ENCODE peak calls at places on chromosomes 12 and 14, in eight cellular contexts. L is A549, V is Peyer's patch, R is left lung, D is lower lobe of right lung, N is stomach, W is ovary, U is colonic mucosa. I is an unnamed sample. For H3K4me1 and H3K9me3, the result is how much of the 10 kb centered on the place peaks cover.

GRCh38 chr12:93966516-93967133 is 181.8 kb upstream of the PLXNC1 start:
- DNase-seq in D (no peak), V (no peak), W (no peak), U (no peak), L (no peak), R (no peak), N (no peak), I (no peak)

GRCh38 chr14:93954900-93955891 is 21.2 kb downstream of the ASB2 start:
- DNase-seq in U (no peak), V (peak), L (no peak), R (peak), D (peak), N (no peak), W (no peak), I (peak)

GRCh38 chr14:54570651-54571415 is 3.9 kb downstream of the SAMD4A start:
- DNase-seq in V (no peak), N (no peak), W (no peak), R (no peak), D (no peak), U (no peak), L (peak), I (no peak)

GRCh38 chr12:108341854-108342847 is 3.0 kb upstream of the CMKLR1 start:
- DNase-seq in U (no peak), V (no peak), W (no peak), R (no peak), L (no peak), N (no peak), D (no peak), I (no peak)

GRCh38 chr12:14058717-14059116 is 77.3 kb upstream of the GRIN2B start:
- DNase-seq in L (no peak), N (no peak), R (no peak), U (no peak), D (no peak), V (no peak), W (no peak), I (no peak)

GRCh38 chr12:101968770-101969169 is 91.4 kb downstream of the DRAM1 start:
- DNase-seq in D (no peak), V (no peak), R (no peak), N (no peak), U (no peak), W (no peak), L (no peak), I (no peak)

GRCh38 chr14:104361101-104361591 is 218.4 kb upstream of the C14orf180 start:
- DNase-seq in R (peak), L (no peak), N (peak), W (no peak), U (no peak), V (no peak), D (peak), I (no peak)

GRCh38 chr14:90760591-90761316 is 55.5 kb downstream of the TTC7B start:
- DNase-seq in U (no peak), D (no peak), R (no peak), V (no peak), N (no peak), L (peak), W (no peak), I (no peak)

GRCh38 chr12:93785262-93786010 is 108.3 kb downstream of the CRADD start:
- DNase-seq in N (no peak), U (no peak), V (no peak), W (peak), R (peak), L (peak), D (no peak), I (no peak)

GRCh38 chr12:1473418-1473817 is 121.0 kb downstream of the FBXL14 start:
- DNase-seq in L (no peak), R (no peak), W (no peak), N (no peak), D (no peak), U (no peak), V (peak), I (no peak)

GRCh38 chr14:20986811-20987210 is 3.0 kb upstream of the METTL17 start:
- DNase-seq in L (peak), D (no peak), V (no peak), W (no peak), U (no peak), N (no peak), R (no peak), I (no peak)

GRCh38 chr14:33925209-33925608 is 25.7 kb downstream of the EGLN3 start:
- DNase-seq in L (no peak), U (no peak), W (no peak), V (no peak), D (no peak), N (no peak), R (no peak), I (no peak)

GRCh38 chr12:107103097-107103496 is 9.7 kb upstream of the CRY1 start:
- DNase-seq in L (no peak), D (no peak), U (no peak), W (no peak), V (no peak), R (no peak), N (no peak), I (no peak)

GRCh38 chr12:105382771-105383632 is 52.5 kb downstream of the C12orf75 start:
- DNase-seq in R (no peak), N (no peak), L (peak), U (peak), V (no peak), D (no peak), W (no peak), I (no peak)

GRCh38 chr12:110281549-110282342 is 699 bp downstream of the ATP2A2 start:
- DNase-seq in U (peak), R (peak), D (peak), V (peak), W (peak), N (peak), L (peak), I (no peak)

GRCh38 chr12:89309815-89310214 is 42.5 kb downstream of the DUSP6 start:
- DNase-seq in V (no peak), L (no peak), D (no peak), U (no peak), N (no peak), R (no peak), W (no peak), I (no peak)

GRCh38 chr12:89314060-89314761 is 38.1 kb downstream of the DUSP6 start:
- DNase-seq in L (no peak), V (no peak), R (no peak), U (no peak), N (no peak), W (no peak), D (no peak), I (no peak)

GRCh38 chr12:89307665-89308253 is 44.5 kb downstream of the DUSP6 start:
- DNase-seq in V (no peak), D (no peak), R (no peak), N (no peak), L (no peak), U (no peak), W (no peak), I (no peak)

GRCh38 chr12:89309452-89309802 is 42.9 kb downstream of the DUSP6 start:
- DNase-seq in U (no peak), N (no peak), V (no peak), W (no peak), D (no peak), L (no peak), R (no peak), I (no peak)

GRCh38 chr12:89311703-89312293 is 40.5 kb downstream of the DUSP6 start:
- DNase-seq in N (no peak), V (no peak), L (no peak), U (no peak), W (no peak), R (no peak), D (no peak), I (no peak)
- H3K4me1 ChIP-seq in N (under half), V (under half), L (under half), U (under half), W (under half), R (under half), D (under half), I (under half)

GRCh38 chr14:106493962-106494823 is 967.8 kb downstream of the TMEM121 start:
- DNase-seq in N (no peak), U (no peak), W (no peak), R (no peak), D (no peak), L (no peak), V (no peak), I (no peak)
- H3K9me3 ChIP-seq in N (under half), U (under half), W (under half), R (under half), D (under half), L (under half), V (under half), I (under half)

DNA sequence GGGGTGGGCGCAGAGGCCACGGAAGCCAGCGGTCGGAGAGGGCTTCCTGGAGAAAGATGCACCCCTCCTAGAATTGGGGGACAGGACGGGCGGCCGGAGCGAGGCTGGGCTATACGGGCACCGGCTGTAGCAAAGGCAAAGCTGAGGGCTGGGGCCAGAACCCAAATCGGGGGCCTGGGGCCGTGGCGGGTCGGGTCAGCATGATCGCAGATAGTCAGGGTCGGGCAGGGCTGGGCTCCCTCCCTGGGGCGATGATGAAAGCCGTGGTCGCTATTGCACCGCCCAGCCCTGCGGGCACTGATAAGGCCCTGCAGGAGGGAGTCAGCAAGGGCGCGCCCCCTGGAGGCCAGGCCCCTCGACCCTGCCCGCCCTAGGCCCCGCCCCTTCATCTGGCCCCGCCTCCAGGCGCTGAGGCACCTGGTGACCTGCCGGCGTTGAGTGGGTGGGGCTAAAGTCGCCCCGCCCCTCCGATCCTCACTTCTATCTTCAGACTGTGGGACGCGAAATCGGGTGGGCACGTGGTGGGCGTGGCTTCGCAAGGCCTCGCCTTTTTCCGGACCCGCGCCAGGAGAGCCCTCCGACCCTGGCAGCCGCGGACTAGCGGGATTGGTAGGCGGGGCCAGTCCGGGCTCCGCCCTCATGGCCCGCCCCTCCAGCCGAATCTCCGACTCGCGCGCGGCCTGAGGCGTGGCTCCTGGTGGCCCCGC is 421 bp upstream of the SH2B3 start:
- DNase-seq in D (peak), R (peak), N (peak), U (peak), V (peak), L (peak), W (peak), I (peak)
- TF ChIP-seq CTCF in D (peak), R (peak), N (peak), U (peak), V (peak), L (peak), W (peak), I (peak)

DNA sequence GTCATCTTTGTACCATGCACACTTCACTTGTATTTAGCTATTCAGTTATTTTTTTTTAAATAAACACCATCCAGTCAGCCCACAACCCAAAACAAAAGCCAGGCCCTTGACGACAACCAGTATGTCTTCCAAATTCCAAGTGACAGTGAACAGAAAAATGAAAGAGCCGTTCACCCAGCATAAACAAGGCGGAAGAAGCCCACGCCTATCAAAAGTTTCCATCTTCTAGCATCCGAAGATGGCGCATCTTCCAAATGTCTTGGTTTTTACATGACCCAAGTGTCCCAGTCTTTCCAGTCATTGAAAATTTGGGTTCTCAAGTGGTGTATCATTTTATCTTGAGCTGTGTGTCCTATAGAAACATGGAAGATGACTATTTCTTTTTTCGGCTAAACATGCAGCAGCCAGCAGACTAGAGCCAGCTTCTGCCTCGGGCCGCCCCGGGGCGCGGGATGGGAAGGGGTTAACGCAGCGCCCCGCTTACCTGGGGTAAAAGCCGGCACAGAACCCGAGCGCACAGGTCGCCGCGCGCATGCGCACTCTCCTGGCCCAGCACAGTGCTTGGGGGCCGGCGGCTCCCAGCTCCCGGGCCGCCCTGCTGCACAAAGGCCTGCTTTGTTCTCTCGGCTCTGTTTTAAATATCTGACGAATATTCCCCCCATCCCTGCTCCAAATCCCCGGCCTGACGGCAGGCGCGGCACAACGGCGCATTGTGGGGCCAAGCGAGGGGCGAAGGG is 164.8 kb downstream of the ZFP36L1 start:
- DNase-seq in L (no peak), U (peak), W (no peak), N (peak), R (no peak), D (peak), V (peak), I (no peak)
- H3K4me1 ChIP-seq in L (under half), U (under half), W (under half), N (half or more), R (under half), D (under half), V (under half), I (under half)

I was measured in esophagus squamous epithelium.